ENCODE peak calls at places on chromosomes 13 and 19, in five cellular contexts. I, B, N, X and S are unnamed samples.
A peak's percentile ranks its signal among the peaks of the same experiment; 100 is the strongest.

GRCh38 chr19:5397804-5398692 is 57.2 kb upstream of the ZNRF4 start:
- DNase-seq in I (no peak), B (peak; percentile 60), N (no peak), X (no peak), S (no peak)

GRCh38 chr19:51712461-51713081 is 11.2 kb downstream of the HAS1 start:
- DNase-seq in I (no peak), B (peak; percentile 59), N (no peak), X (peak; percentile 71), S (peak; percentile 54)

GRCh38 chr19:55014714-55015113 is 23.4 kb downstream of the GP6 start:
- DNase-seq in I (no peak), B (no peak), N (peak; percentile 37), X (no peak), S (no peak)

GRCh38 chr19:18508585-18508984 is 13.3 kb downstream of the ELL start:
- DNase-seq in I (no peak), B (no peak), N (no peak), X (no peak), S (no peak)

GRCh38 chr13:24168980-24169379 is 8.5 kb downstream of the SPATA13 start:
- DNase-seq in I (no peak), B (no peak), N (no peak), X (no peak), S (no peak)

GRCh38 chr19:18967358-18968146 is 26.5 kb upstream of the HOMER3 start:
- DNase-seq in I (peak; percentile 34), B (no peak), N (peak; percentile 77), X (peak; percentile 79), S (peak; percentile 41)

GRCh38 chr13:65613004-65613403 is 1617.1 kb downstream of the PCDH9 start:
- DNase-seq in I (no peak), B (no peak), N (no peak), X (no peak), S (no peak)

GRCh38 chr13:101520672-101521071 is 68.2 kb downstream of the ITGBL1 start:
- DNase-seq in I (no peak), B (no peak), N (no peak), X (peak; percentile 76), S (peak; percentile 67)

GRCh38 chr13:85806553-85807175 is 7.4 kb upstream of the SLITRK6 start:
- DNase-seq in I (no peak), B (no peak), N (no peak), X (peak; percentile 67), S (peak; percentile 36)

GRCh38 chr13:91384891-91385290 is 13.5 kb upstream of the GPC5 start:
- DNase-seq in I (no peak), B (no peak), N (no peak), X (no peak), S (no peak)

GRCh38 chr19:19460761-19461265 is 54.5 kb downstream of the TSSK6 start:
- DNase-seq in I (peak; percentile 40), B (no peak), N (peak; percentile 65), X (no peak), S (peak; percentile 63)

GRCh38 chr19:15595069-15595468 is 19.9 kb upstream of the CYP4F8 start:
- DNase-seq in I (no peak), B (no peak), N (no peak), X (peak; percentile 44), S (no peak)

GRCh38 chr13:80141114-80141849 is 199.6 kb downstream of the SPRY2 start:
- DNase-seq in I (peak; percentile 36), B (no peak), N (peak; percentile 71), X (no peak), S (peak; percentile 63)

GRCh38 chr13:109028626-109029025 is 399.2 kb downstream of the MYO16 start:
- DNase-seq in I (no peak), B (no peak), N (no peak), X (no peak), S (peak; percentile 40)

GRCh38 chr19:49149652-49150105 is 5.5 kb downstream of the HRC start:
- DNase-seq in I (peak; percentile 58), B (peak; percentile 82), N (peak; percentile 77), X (peak; percentile 41), S (peak; percentile 86)

GRCh38 chr13:24709186-24709913 is 29.1 kb downstream of the ATP12A start:
- DNase-seq in I (peak; percentile 27), B (no peak), N (no peak), X (no peak), S (no peak)

GRCh38 chr13:28750187-28751045 is 31.6 kb upstream of the SLC46A3 start:
- DNase-seq in I (no peak), B (no peak), N (no peak), X (peak; percentile 66), S (peak; percentile 48)

GRCh38 chr13:111256458-111256857 is 64.0 kb upstream of the TEX29 start:
- DNase-seq in I (no peak), B (no peak), N (no peak), X (no peak), S (no peak)

GRCh38 chr13:107665926-107666458 is 549.3 kb downstream of the LIG4 start:
- DNase-seq in I (no peak), B (no peak), N (no peak), X (no peak), S (no peak)

GRCh38 chr13:71786815-71787214 is 80.2 kb downstream of the DACH1 start:
- DNase-seq in I (no peak), B (no peak), N (no peak), X (no peak), S (no peak)

GRCh38 chr13:99766641-99767045 is 204.9 kb downstream of the ZIC5 start:
- DNase-seq in I (no peak), B (no peak), N (no peak), X (peak; percentile 4), S (no peak)

GRCh38 chr13:112220296-112220875 is 153.4 kb downstream of the SOX1 start:
- DNase-seq in I (no peak), B (no peak), N (no peak), X (no peak), S (no peak)

GRCh38 chr13:29954082-29955043 is 103.9 kb upstream of the UBL3 start:
- DNase-seq in I (no peak), B (no peak), N (no peak), X (no peak), S (no peak)

GRCh38 chr19:42032428-42032827 is 37.6 kb downstream of the GRIK5 start:
- DNase-seq in I (no peak), B (no peak), N (no peak), X (no peak), S (no peak)

GRCh38 chr13:49376121-49376520 is 67.7 kb downstream of the CAB39L start:
- DNase-seq in I (no peak), B (no peak), N (no peak), X (peak; percentile 75), S (no peak)

GRCh38 chr13:84994582-84994981 is 804.6 kb downstream of the SLITRK6 start:
- DNase-seq in I (no peak), B (peak; percentile 2), N (no peak), X (peak; percentile 46), S (no peak)

GRCh38 chr13:27619093-27619705 is 1.1 kb downstream of the LNX2 start:
- DNase-seq in I (no peak), B (no peak), N (no peak), X (peak; percentile 36), S (peak; percentile 36)

GRCh38 chr19:5090465-5090779 is 121.5 kb downstream of the KDM4B start:
- DNase-seq in I (no peak), B (no peak), N (no peak), X (no peak), S (no peak)

GRCh38 chr13:101565327-101565726 is 112.9 kb downstream of the ITGBL1 start:
- DNase-seq in I (no peak), B (no peak), N (no peak), X (no peak), S (no peak)

GRCh38 chr13:45564108-45564507 is 51.4 kb downstream of the ERICH6B start:
- DNase-seq in I (no peak), B (no peak), N (no peak), X (peak; percentile 76), S (peak; percentile 57)

GRCh38 chr13:74132152-74132767 is 1.9 kb downstream of the KLF12 start:
- DNase-seq in I (no peak), B (no peak), N (no peak), X (peak; percentile 52), S (no peak)

GRCh38 chr19:46487802-46488445 is 7.7 kb downstream of the PNMA8B start:
- DNase-seq in I (peak; percentile 83), B (peak; percentile 86), N (peak; percentile 76), X (peak; percentile 31), S (peak; percentile 72)

GRCh38 chr13:48144413-48145035 is 49.6 kb upstream of the MED4 start:
- DNase-seq in I (no peak), B (no peak), N (peak; percentile 59), X (no peak), S (peak; percentile 57)

GRCh38 chr19:15091918-15092753 is 10.1 kb downstream of the OR1I1 start:
- DNase-seq in I (no peak), B (no peak), N (no peak), X (peak; percentile 64), S (peak; percentile 77)

DNA sequence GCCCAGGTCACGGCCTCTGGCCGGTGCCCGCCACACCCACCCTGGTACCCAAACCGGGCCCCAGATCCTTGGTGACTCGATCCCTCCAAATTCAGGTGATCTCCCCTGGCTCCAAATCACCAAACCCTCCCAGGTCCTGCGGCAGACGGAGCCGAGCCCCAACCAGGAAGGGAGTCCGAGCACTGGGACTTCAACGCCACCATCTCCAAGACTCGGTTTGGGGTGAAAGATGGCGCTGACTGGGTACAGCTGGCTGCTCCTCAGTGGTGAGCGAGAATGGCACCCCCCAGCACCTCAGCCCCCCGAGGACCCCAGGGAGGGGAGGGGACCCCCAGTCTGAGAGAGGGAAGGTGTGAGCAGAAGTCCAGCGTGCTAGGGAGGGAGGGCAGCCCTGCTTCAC is 2.3 kb downstream of the CEACAM16 start:
- DNase-seq in I (no peak), B (no peak), N (no peak), X (no peak), S (no peak)
- TF ChIP-seq CTCF in I (no peak), B (no peak), N (no peak), X (no peak), S (no peak)

GRCh38 chr19:6528544-6529121 is 2.2 kb upstream of the TNFSF9 start:
- DNase-seq in I (no peak), B (no peak), N (peak; percentile 70), X (no peak), S (no peak)
- TF ChIP-seq CTCF in I (no peak), B (no peak), N (no peak), X (no peak), S (no peak)

GRCh38 chr19:29842471-29843179 is 30.8 kb downstream of the CCNE1 start:
- DNase-seq in I (no peak), B (no peak), N (no peak), X (no peak), S (no peak)
- TF ChIP-seq CTCF in I (no peak), B (no peak), N (no peak), X (no peak), S (no peak)

DNA sequence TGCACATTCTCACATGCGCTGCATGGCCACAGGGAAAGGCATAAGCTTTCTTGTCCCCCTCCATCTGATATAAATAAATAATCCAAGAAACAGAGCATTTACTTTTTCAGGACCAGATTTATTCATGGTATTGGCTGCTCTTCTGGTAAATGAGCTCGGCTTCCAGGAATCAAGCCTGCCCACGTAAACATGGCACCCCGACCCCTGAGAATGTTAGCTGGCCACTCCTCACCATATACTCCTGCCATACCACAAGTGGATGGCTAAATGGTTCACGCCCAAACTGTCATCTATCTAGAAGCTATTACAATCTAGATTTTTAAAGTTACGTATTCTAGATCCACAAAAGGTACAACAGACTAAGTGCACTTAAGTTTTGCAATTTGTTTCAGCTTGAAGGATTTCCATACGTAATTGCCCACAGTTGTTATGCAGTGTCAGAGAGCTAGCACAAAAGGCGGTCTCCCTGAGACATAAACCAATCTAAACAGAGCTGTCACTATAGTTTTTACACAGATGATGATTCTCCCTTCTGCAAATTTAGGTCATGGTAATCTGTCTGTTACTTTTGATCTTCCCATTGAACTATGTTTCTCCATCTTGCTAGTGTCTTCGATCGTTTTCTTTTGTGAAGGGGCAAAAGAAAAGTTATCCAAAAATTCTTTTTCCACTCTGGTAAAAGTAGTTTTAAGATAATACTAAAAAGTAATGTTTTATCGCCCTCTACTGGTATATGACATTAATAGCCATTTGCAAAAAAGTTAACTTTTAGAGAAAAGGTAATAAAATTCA is 16.2 kb upstream of the FOXO1 start:
- DNase-seq in I (no peak), B (no peak), N (no peak), X (peak; percentile 49), S (peak; percentile 46)
- TF ChIP-seq CTCF in I (no peak), B (peak; percentile 50), N (peak; percentile 71), X (peak; percentile 14), S (peak; percentile 45)